ENCODE peak calls at places on chromosome 3, in eight cellular contexts. One of them, this sample, is unnamed.

GRCh38 chr3:46656778-46657556 is 36.5 kb downstream of the ALS2CL start:
- DNase-seq in SJSA1: no peak
- DNase-seq in epithelial cell of esophagus: peak; percentile 78
- DNase-seq in ELR: no peak
- DNase-seq in progenitor cell of endocrine pancreas: no peak
- DNase-seq in fibroblast of pulmonary artery: no peak
- DNase-seq in iPS-NIHi11: no peak
- DNase-seq in glutamatergic neuron: no peak
- DNase-seq in this sample: no peak

GRCh38 chr3:14864131-14864530 is 45.4 kb downstream of the FGD5 start:
- DNase-seq in SJSA1: no peak
- DNase-seq in epithelial cell of esophagus: no peak
- DNase-seq in ELR: no peak
- DNase-seq in progenitor cell of endocrine pancreas: no peak
- DNase-seq in fibroblast of pulmonary artery: no peak
- DNase-seq in iPS-NIHi11: no peak
- DNase-seq in glutamatergic neuron: no peak
- DNase-seq in this sample: no peak

GRCh38 chr3:57030711-57031110 is 29.8 kb upstream of the SPATA12 start:
- DNase-seq in SJSA1: no peak
- DNase-seq in epithelial cell of esophagus: no peak
- DNase-seq in ELR: no peak
- DNase-seq in progenitor cell of endocrine pancreas: no peak
- DNase-seq in fibroblast of pulmonary artery: no peak
- DNase-seq in iPS-NIHi11: no peak
- DNase-seq in glutamatergic neuron: no peak
- DNase-seq in this sample: no peak

GRCh38 chr3:55329849-55330248 is 157.3 kb downstream of the WNT5A start:
- DNase-seq in SJSA1: no peak
- DNase-seq in epithelial cell of esophagus: peak; percentile 25
- DNase-seq in ELR: peak; percentile 92
- DNase-seq in progenitor cell of endocrine pancreas: no peak
- DNase-seq in fibroblast of pulmonary artery: peak; percentile 81
- DNase-seq in iPS-NIHi11: no peak
- DNase-seq in glutamatergic neuron: no peak
- DNase-seq in this sample: peak; percentile 68

GRCh38 chr3:37823189-37823588 is 38.5 kb upstream of the CTDSPL start:
- DNase-seq in SJSA1: no peak
- DNase-seq in epithelial cell of esophagus: no peak
- DNase-seq in ELR: no peak
- DNase-seq in progenitor cell of endocrine pancreas: no peak
- DNase-seq in fibroblast of pulmonary artery: peak; percentile 18
- DNase-seq in iPS-NIHi11: no peak
- DNase-seq in glutamatergic neuron: no peak
- DNase-seq in this sample: no peak

GRCh38 chr3:13262493-13263211 is 157.5 kb downstream of the NUP210 start:
- DNase-seq in SJSA1: no peak
- DNase-seq in epithelial cell of esophagus: no peak
- DNase-seq in ELR: no peak
- DNase-seq in progenitor cell of endocrine pancreas: no peak
- DNase-seq in fibroblast of pulmonary artery: peak; percentile 6
- DNase-seq in iPS-NIHi11: no peak
- DNase-seq in glutamatergic neuron: no peak
- DNase-seq in this sample: peak; percentile 94

GRCh38 chr3:160929595-160929994 is 173.6 kb downstream of the PPM1L start:
- DNase-seq in SJSA1: no peak
- DNase-seq in epithelial cell of esophagus: no peak
- DNase-seq in ELR: peak; percentile 12
- DNase-seq in progenitor cell of endocrine pancreas: no peak
- DNase-seq in fibroblast of pulmonary artery: peak; percentile 11
- DNase-seq in iPS-NIHi11: no peak
- DNase-seq in glutamatergic neuron: peak; percentile 34
- DNase-seq in this sample: no peak

GRCh38 chr3:53969086-53969485 is 77.4 kb upstream of the SELENOK start:
- DNase-seq in SJSA1: no peak
- DNase-seq in epithelial cell of esophagus: no peak
- DNase-seq in ELR: no peak
- DNase-seq in progenitor cell of endocrine pancreas: no peak
- DNase-seq in fibroblast of pulmonary artery: no peak
- DNase-seq in iPS-NIHi11: no peak
- DNase-seq in glutamatergic neuron: no peak
- DNase-seq in this sample: no peak

GRCh38 chr3:7682822-7683229 is 818.8 kb upstream of the LMCD1 start:
- DNase-seq in SJSA1: peak; percentile 54
- DNase-seq in epithelial cell of esophagus: peak; percentile 85
- DNase-seq in ELR: no peak
- DNase-seq in progenitor cell of endocrine pancreas: no peak
- DNase-seq in fibroblast of pulmonary artery: peak; percentile 99
- DNase-seq in iPS-NIHi11: peak; percentile 23
- DNase-seq in glutamatergic neuron: no peak
- DNase-seq in this sample: peak; percentile 77

GRCh38 chr3:49030331-49030730 is 1.1 kb upstream of the IMPDH2 start:
- DNase-seq in SJSA1: no peak
- DNase-seq in epithelial cell of esophagus: no peak
- DNase-seq in ELR: no peak
- DNase-seq in progenitor cell of endocrine pancreas: no peak
- DNase-seq in fibroblast of pulmonary artery: no peak
- DNase-seq in iPS-NIHi11: no peak
- DNase-seq in glutamatergic neuron: no peak
- DNase-seq in this sample: no peak

GRCh38 chr3:186909078-186909853 is 21.1 kb upstream of the ST6GAL1 start:
- DNase-seq in SJSA1: no peak
- DNase-seq in epithelial cell of esophagus: no peak
- DNase-seq in ELR: no peak
- DNase-seq in progenitor cell of endocrine pancreas: no peak
- DNase-seq in fibroblast of pulmonary artery: no peak
- DNase-seq in iPS-NIHi11: no peak
- DNase-seq in glutamatergic neuron: no peak
- DNase-seq in this sample: no peak

GRCh38 chr3:41974223-41974622 is 12.3 kb upstream of the ULK4 start:
- DNase-seq in SJSA1: no peak
- DNase-seq in epithelial cell of esophagus: peak; percentile 17
- DNase-seq in ELR: no peak
- DNase-seq in progenitor cell of endocrine pancreas: no peak
- DNase-seq in fibroblast of pulmonary artery: peak; percentile 25
- DNase-seq in iPS-NIHi11: no peak
- DNase-seq in glutamatergic neuron: no peak
- DNase-seq in this sample: no peak

GRCh38 chr3:107377151-107377550 is at the start of gene CCDC54:
- DNase-seq in SJSA1: no peak
- DNase-seq in epithelial cell of esophagus: no peak
- DNase-seq in ELR: no peak
- DNase-seq in progenitor cell of endocrine pancreas: no peak
- DNase-seq in fibroblast of pulmonary artery: no peak
- DNase-seq in iPS-NIHi11: no peak
- DNase-seq in glutamatergic neuron: no peak
- DNase-seq in this sample: peak; percentile 80

GRCh38 chr3:169666501-169667379 is 3.2 kb upstream of the MECOM start:
- DNase-seq in SJSA1: no peak
- DNase-seq in epithelial cell of esophagus: no peak
- DNase-seq in ELR: no peak
- DNase-seq in progenitor cell of endocrine pancreas: peak; percentile 56
- DNase-seq in fibroblast of pulmonary artery: no peak
- DNase-seq in iPS-NIHi11: peak; percentile 33
- DNase-seq in glutamatergic neuron: no peak
- DNase-seq in this sample: no peak

GRCh38 chr3:48765376-48765775 is 48.4 kb upstream of the IP6K2 start:
- DNase-seq in SJSA1: no peak
- DNase-seq in epithelial cell of esophagus: peak; percentile 70
- DNase-seq in ELR: peak; percentile 33
- DNase-seq in progenitor cell of endocrine pancreas: no peak
- DNase-seq in fibroblast of pulmonary artery: peak; percentile 15
- DNase-seq in iPS-NIHi11: no peak
- DNase-seq in glutamatergic neuron: no peak
- DNase-seq in this sample: no peak

This sample was measured in epithelial cell of proximal tubule.